ENCODE peak calls at places on chromosomes 5 and 9, in seven cellular contexts. One of them, this sample, is unnamed.

GRCh38 chr5:120682851-120683250 is 218.8 kb downstream of the PRR16 start:
- DNase-seq in renal cortical epithelial cell: no peak
- DNase-seq in iris pigment epithelial cell: peak
- DNase-seq in CD4-positive, alpha-beta T cell: no peak
- DNase-seq in iPS-NIHi11: no peak
- DNase-seq in PC-3: peak
- DNase-seq in DMS153: no peak
- DNase-seq in this sample: no peak

GRCh38 chr5:62331921-62332320 is 25.9 kb downstream of the KIF2A start:
- DNase-seq in renal cortical epithelial cell: no peak
- DNase-seq in iris pigment epithelial cell: no peak
- DNase-seq in CD4-positive, alpha-beta T cell: no peak
- DNase-seq in iPS-NIHi11: no peak
- DNase-seq in PC-3: no peak
- DNase-seq in DMS153: no peak
- DNase-seq in this sample: no peak

GRCh38 chr5:55406292-55406691 is 98.5 kb downstream of the MTREX start:
- DNase-seq in renal cortical epithelial cell: peak
- DNase-seq in iris pigment epithelial cell: no peak
- DNase-seq in CD4-positive, alpha-beta T cell: no peak
- DNase-seq in iPS-NIHi11: no peak
- DNase-seq in PC-3: no peak
- DNase-seq in DMS153: peak
- DNase-seq in this sample: no peak

GRCh38 chr9:8750639-8751041 is 951.1 kb upstream of the DMAC1 start:
- DNase-seq in renal cortical epithelial cell: no peak
- DNase-seq in iris pigment epithelial cell: no peak
- DNase-seq in CD4-positive, alpha-beta T cell: no peak
- DNase-seq in iPS-NIHi11: no peak
- DNase-seq in PC-3: no peak
- DNase-seq in DMS153: no peak
- DNase-seq in this sample: no peak

GRCh38 chr5:61273279-61273678 is 58.8 kb upstream of the ZSWIM6 start:
- DNase-seq in renal cortical epithelial cell: no peak
- DNase-seq in iris pigment epithelial cell: no peak
- DNase-seq in CD4-positive, alpha-beta T cell: no peak
- DNase-seq in iPS-NIHi11: no peak
- DNase-seq in PC-3: no peak
- DNase-seq in DMS153: no peak
- DNase-seq in this sample: no peak

GRCh38 chr5:160556886-160557285 is 135.2 kb downstream of the PTTG1 start:
- DNase-seq in renal cortical epithelial cell: peak
- DNase-seq in iris pigment epithelial cell: no peak
- DNase-seq in CD4-positive, alpha-beta T cell: no peak
- DNase-seq in iPS-NIHi11: no peak
- DNase-seq in PC-3: peak
- DNase-seq in DMS153: no peak
- DNase-seq in this sample: peak

GRCh38 chr9:121353246-121353975 is 16.6 kb downstream of the STOM start:
- DNase-seq in renal cortical epithelial cell: no peak
- DNase-seq in iris pigment epithelial cell: no peak
- DNase-seq in CD4-positive, alpha-beta T cell: peak
- DNase-seq in iPS-NIHi11: no peak
- DNase-seq in PC-3: no peak
- DNase-seq in DMS153: no peak
- DNase-seq in this sample: no peak

GRCh38 chr9:98873535-98874432 is 66.3 kb downstream of the GALNT12 start:
- DNase-seq in renal cortical epithelial cell: peak
- DNase-seq in iris pigment epithelial cell: peak
- DNase-seq in CD4-positive, alpha-beta T cell: no peak
- DNase-seq in iPS-NIHi11: no peak
- DNase-seq in PC-3: peak
- DNase-seq in DMS153: no peak
- DNase-seq in this sample: no peak

GRCh38 chr5:65482727-65483473 is 1.2 kb upstream of the ADAMTS6 start:
- DNase-seq in renal cortical epithelial cell: peak
- DNase-seq in iris pigment epithelial cell: peak
- DNase-seq in CD4-positive, alpha-beta T cell: no peak
- DNase-seq in iPS-NIHi11: peak
- DNase-seq in PC-3: peak
- DNase-seq in DMS153: no peak
- DNase-seq in this sample: peak

GRCh38 chr5:122330881-122331280 is 18.8 kb downstream of the SNCAIP start:
- DNase-seq in renal cortical epithelial cell: no peak
- DNase-seq in iris pigment epithelial cell: no peak
- DNase-seq in CD4-positive, alpha-beta T cell: no peak
- DNase-seq in iPS-NIHi11: no peak
- DNase-seq in PC-3: no peak
- DNase-seq in DMS153: no peak
- DNase-seq in this sample: no peak

This sample was measured in mammary epithelial cell.